ENCODE peak calls at places on chromosome 7, in nine cellular contexts. I, O, Q, T, C, E, A, L and D are unnamed samples.

GRCh38 chr7:15015545-15016314 is 113.2 kb upstream of the DGKB start:
- DNase-seq in O (peak; percentile 75), E (peak; percentile 80), T (peak; percentile 36), C (peak; percentile 9), Q (peak; percentile 89), L (peak; percentile 12), I (peak; percentile 90), A (peak; percentile 38), D (peak; percentile 43)

GRCh38 chr7:48938539-48938938 is 14.2 kb downstream of the CDC14C start:
- DNase-seq in A (peak; percentile 30), O (no peak), E (no peak), T (peak; percentile 83), L (no peak), I (no peak), C (no peak), Q (no peak), D (peak; percentile 26)

GRCh38 chr7:44275829-44276570 is 49.4 kb downstream of the CAMK2B start:
- DNase-seq in C (no peak), L (no peak), E (peak; percentile 94), A (peak; percentile 14), I (no peak), T (no peak), O (peak; percentile 77), Q (no peak), D (no peak)

GRCh38 chr7:64463636-64464375 is 99.1 kb downstream of the ZNF680 start:
- DNase-seq in A (peak; percentile 90), O (peak; percentile 1), C (peak; percentile 27), T (no peak), Q (no peak), E (no peak), I (no peak), L (peak; percentile 22), D (peak; percentile 60)

GRCh38 chr7:41824284-41824683 is 121.4 kb upstream of the INHBA start:
- DNase-seq in E (no peak), O (peak; percentile 48), T (no peak), L (no peak), C (no peak), A (no peak), I (no peak), Q (no peak), D (no peak)

GRCh38 chr7:6705959-6706665 is 635 bp downstream of the ZNF12 start:
- DNase-seq in Q (peak; percentile 11), L (peak; percentile 55), C (peak; percentile 27), O (peak; percentile 38), T (no peak), A (peak; percentile 45), E (peak; percentile 52), I (peak; percentile 45), D (peak; percentile 36)

GRCh38 chr7:2670720-2671391 is 17.1 kb upstream of the AMZ1 start:
- DNase-seq in Q (peak; percentile 65), A (peak; percentile 75), O (peak; percentile 77), I (peak; percentile 78), C (peak; percentile 68), E (peak; percentile 86), L (peak; percentile 75), T (peak; percentile 21), D (peak; percentile 51)

GRCh38 chr7:38846280-38846679 is 62.7 kb downstream of the VPS41 start:
- DNase-seq in Q (no peak), C (no peak), E (no peak), O (peak; percentile 73), T (no peak), L (no peak), I (no peak), A (no peak), D (peak; percentile 14)

GRCh38 chr7:147858421-147858820 is 732.1 kb upstream of the C7orf33 start:
- DNase-seq in L (no peak), T (no peak), Q (no peak), C (no peak), I (no peak), A (no peak), O (no peak), E (no peak), D (no peak)

GRCh38 chr7:124720195-124720594 is 45.4 kb downstream of the GPR37 start:
- DNase-seq in A (no peak), I (peak; percentile 16), C (no peak), T (no peak), E (no peak), L (no peak), Q (no peak), O (no peak), D (no peak)

GRCh38 chr7:106485031-106485551 is 175.9 kb downstream of the CCDC71L start:
- DNase-seq in C (no peak), L (no peak), Q (no peak), T (peak; percentile 22), I (no peak), O (peak; percentile 14), A (no peak), E (no peak), D (peak; percentile 82)

GRCh38 chr7:38673795-38674194 is 42.6 kb upstream of the AMPH start:
- DNase-seq in Q (no peak), I (no peak), C (no peak), T (peak; percentile 72), O (no peak), E (no peak), L (no peak), A (no peak), D (peak; percentile 94)